ENCODE peak calls at places on chromosomes 2 and 18, in five cellular contexts. X is CD4-positive, CD25-positive, alpha-beta regulatory T cell; S is skeletal muscle cell; P is psoas muscle; F is stomach. R is an unnamed sample.

GRCh38 chr2:179686718-179687342 is 174.6 kb downstream of the ZNF385B start:
- DNase-seq in X (no peak), S (peak), P (no peak), F (no peak), R (no peak)

GRCh38 chr2:238597638-238598528 is 171.2 kb downstream of the ASB1 start:
- DNase-seq in X (no peak), S (no peak), P (no peak), F (no peak), R (no peak)

GRCh38 chr2:105237045-105237765 is 4.3 kb upstream of the GPR45 start:
- DNase-seq in X (no peak), S (no peak), P (no peak), F (no peak), R (no peak)

GRCh38 chr18:53886066-53886465 is 338.4 kb downstream of the MBD2 start:
- DNase-seq in X (no peak), S (no peak), P (no peak), F (no peak), R (no peak)

GRCh38 chr2:110657721-110658305 is 20.1 kb downstream of the BUB1 start:
- DNase-seq in X (peak), S (no peak), P (no peak), F (peak), R (no peak)

GRCh38 chr2:175855236-175855635 is 146.8 kb downstream of the LNPK start:
- DNase-seq in X (no peak), S (no peak), P (no peak), F (no peak), R (no peak)

GRCh38 chr2:136238214-136238551 is 120.2 kb upstream of the CXCR4 start:
- DNase-seq in X (no peak), S (no peak), P (no peak), F (no peak), R (no peak)

GRCh38 chr18:43587538-43588153 is 310.4 kb upstream of the SYT4 start:
- DNase-seq in X (no peak), S (peak), P (no peak), F (no peak), R (no peak)

GRCh38 chr2:39696838-39697237 is 31.1 kb downstream of the TMEM178A start:
- DNase-seq in X (no peak), S (peak), P (no peak), F (no peak), R (no peak)

GRCh38 chr2:70192516-70192915 is 1.7 kb upstream of the C2orf42 start:
- DNase-seq in X (no peak), S (no peak), P (no peak), F (no peak), R (no peak)

GRCh38 chr2:235535423-235536130 is 41.7 kb downstream of the AGAP1 start:
- DNase-seq in X (no peak), S (no peak), P (no peak), F (no peak), R (no peak)

GRCh38 chr18:58202406-58202730 is 158.3 kb downstream of the NEDD4L start:
- DNase-seq in X (no peak), S (no peak), P (no peak), F (no peak), R (no peak)

GRCh38 chr18:76495435-76496199 is 575 bp upstream of the ZNF516 start:
- DNase-seq in X (no peak), S (no peak), P (peak), F (no peak), R (no peak)

GRCh38 chr2:211756266-211756665 is 782.3 kb downstream of the ERBB4 start:
- DNase-seq in X (no peak), S (no peak), P (no peak), F (no peak), R (no peak)

GRCh38 chr2:238123218-238123971 is 15.1 kb upstream of the KLHL30 start:
- DNase-seq in X (no peak), S (no peak), P (no peak), F (no peak), R (no peak)

DNA sequence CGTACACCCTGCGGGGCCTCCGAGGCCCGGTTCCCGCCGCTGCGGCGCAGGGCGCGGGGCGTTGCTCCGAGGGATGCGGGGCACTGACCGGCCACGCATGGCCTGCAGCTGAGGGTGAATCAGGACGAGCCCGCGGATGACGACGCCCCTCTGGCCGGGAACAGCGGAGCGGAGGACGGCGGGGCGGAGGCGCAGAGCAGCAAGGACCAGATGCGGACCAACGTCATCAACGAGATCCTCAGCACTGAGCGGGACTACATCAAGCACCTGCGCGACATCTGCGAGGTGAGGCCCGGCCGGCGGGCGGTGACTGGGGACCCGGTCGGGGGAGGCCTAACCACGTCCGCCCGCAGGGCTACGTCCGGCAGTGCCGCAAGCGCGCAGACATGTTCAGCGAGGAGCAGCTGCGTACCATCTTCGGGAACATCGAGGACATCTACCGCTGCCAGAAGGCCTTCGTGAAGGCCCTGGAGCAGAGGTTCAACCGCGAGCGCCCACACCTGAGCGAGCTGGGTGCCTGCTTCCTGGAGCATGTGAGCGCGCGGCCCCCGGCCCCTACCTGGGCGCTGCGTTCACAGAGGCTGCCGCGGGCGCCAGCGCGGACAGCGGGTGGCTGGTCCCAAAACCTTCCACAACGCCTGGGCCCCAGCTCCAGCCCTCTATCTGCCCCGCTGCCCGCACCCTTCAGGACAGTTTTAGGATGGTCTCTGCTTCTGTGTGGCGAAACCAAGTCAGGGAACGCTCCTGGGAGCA is 53.2 kb downstream of the FAM168B start:
- DNase-seq in X (no peak), S (no peak), P (no peak), F (no peak), R (no peak)
- H3K4me3 ChIP-seq in X (no peak), S (peak), P (no peak), F (peak), R (no peak)

GRCh38 chr2:84888401-84889276 is 7.8 kb upstream of the TRABD2A start:
- DNase-seq in X (peak), S (peak), P (no peak), F (no peak), R (peak)
- H3K4me3 ChIP-seq in X (peak), S (no peak), P (peak), F (peak), R (peak)

GRCh38 chr2:36456227-36456788 is 100.7 kb downstream of the CRIM1 start:
- DNase-seq in X (no peak), S (no peak), P (peak), F (peak), R (no peak)
- H3K4me3 ChIP-seq in X (no peak), S (peak), P (no peak), F (no peak), R (no peak)

DNA sequence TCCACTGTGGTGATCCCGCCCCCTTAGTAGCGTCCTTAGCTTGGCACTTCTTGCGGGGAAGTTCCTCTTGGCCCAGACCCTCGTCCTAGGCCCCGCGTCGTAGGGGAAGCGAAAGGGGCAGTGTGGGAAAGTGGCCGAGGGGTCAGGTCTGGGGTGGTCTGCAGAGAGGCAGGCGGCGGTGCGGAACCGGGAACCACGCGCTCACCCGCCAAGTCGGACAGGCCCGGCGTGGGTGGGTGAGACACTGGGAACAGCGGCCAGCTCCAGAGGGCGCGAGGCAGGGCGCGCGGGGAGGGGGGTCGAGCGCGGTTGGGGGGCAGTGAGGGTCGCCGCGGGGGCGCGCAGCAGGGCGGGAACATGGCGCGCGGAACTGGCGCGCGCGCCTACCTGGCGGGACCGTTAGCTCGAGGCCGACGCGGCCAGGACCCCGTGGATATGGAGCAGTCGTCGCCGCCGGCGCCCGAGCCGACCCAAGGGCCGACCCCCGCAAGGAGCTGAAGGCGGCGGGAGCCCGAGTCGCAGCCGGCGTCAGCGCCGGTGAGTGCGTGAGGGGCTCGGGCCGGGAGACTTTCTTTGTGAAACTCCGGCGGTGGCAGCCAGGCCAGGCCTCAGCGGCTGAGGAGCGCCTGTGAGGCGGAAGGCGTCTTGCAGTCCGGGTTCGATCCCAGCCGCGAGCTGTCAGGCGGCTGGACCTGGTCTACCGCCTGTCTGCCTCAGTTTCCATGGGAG is 2896.7 kb upstream of the TEKT4 start:
- DNase-seq in X (no peak), S (no peak), P (no peak), F (no peak), R (no peak)
- H3K4me3 ChIP-seq in X (no peak), S (no peak), P (no peak), F (no peak), R (no peak)

GRCh38 chr2:100683231-100683630 is 120.4 kb downstream of the PDCL3 start:
- DNase-seq in X (no peak), S (no peak), P (no peak), F (no peak), R (no peak)
- H3K4me3 ChIP-seq in X (no peak), S (no peak), P (no peak), F (no peak), R (no peak)

GRCh38 chr18:70380915-70381896 is 92.4 kb downstream of the SOCS6 start:
- DNase-seq in X (no peak), S (no peak), P (no peak), F (no peak), R (no peak)
- H3K4me3 ChIP-seq in X (no peak), S (no peak), P (no peak), F (no peak), R (no peak)

DNA sequence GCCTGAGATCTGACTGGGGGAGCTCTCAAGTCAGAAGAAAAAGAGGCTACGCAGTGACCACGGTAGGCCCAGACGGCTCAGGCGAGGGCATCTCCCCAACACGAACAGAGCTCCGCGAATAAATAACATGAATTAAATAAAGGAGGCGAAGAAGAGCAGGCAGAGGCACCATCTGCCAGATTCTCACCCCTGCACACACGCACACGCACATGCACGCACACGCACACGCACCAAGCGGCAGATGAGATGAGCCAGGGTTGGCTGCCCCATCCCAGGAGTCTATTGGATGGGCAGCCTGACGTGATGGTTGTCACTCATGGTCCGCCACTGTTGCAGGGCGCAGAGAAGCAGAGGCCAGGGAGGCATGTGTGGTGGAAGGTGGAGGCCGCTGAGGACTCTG is 50.4 kb upstream of the ASXL2 start:
- DNase-seq in X (no peak), S (no peak), P (no peak), F (no peak), R (no peak)
- H3K4me3 ChIP-seq in X (no peak), S (no peak), P (no peak), F (no peak), R (no peak)

GRCh38 chr2:28981016-28981441 is at the start of gene TOGARAM2:
- DNase-seq in X (no peak), S (no peak), P (no peak), F (no peak), R (no peak)
- H3K4me3 ChIP-seq in X (no peak), S (no peak), P (no peak), F (no peak), R (no peak)

GRCh38 chr18:60331890-60332289 is 40.7 kb downstream of the MC4R start:
- DNase-seq in X (no peak), S (no peak), P (no peak), F (no peak), R (no peak)
- H3K4me3 ChIP-seq in X (no peak), S (no peak), P (no peak), F (no peak), R (no peak)

DNA sequence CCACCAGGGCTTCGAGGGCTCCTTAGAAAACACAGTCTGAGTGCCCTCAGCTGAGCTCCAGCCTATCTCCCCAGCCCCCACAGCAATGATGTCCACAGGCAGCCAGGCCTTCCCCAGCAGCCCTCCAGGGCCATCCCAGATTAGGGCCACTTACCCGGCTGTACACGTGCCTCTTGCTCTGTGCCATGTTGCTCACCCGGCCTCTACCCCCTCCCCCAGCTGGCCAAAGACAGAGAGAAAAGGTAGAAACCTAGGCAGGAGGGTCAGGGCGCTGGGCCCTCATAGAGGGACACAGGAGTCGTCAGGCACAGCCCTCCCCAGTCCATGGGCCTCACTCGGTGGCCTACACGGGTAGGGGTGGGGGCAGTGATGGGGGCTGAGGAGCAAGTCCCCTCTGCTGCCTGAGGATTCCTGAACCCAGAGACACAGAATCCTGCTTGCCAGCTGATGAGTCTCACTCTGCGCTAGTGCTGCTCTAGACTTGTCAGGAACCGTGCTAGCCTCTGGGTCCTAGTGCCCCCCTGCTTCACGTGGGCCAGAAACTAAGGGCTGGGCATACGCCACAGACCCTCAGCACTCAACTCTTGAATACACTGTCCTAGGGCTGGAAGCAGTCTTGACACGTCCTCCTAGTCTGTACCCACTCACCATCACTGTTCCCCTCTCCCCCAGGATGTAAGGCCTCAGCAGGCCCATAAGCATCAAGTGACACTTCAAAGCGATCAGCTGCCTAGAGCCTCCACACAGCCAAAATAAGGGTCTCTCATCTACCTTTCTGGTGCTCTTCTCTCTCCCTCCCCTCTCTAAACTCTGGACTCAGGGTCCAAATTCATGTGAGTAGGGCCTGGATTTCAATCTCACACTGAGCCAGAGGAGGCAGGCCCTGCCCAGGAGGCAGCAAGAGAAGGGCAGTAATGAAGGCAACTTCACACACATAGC is at the start of gene DCTN1:
- DNase-seq in X (no peak), S (no peak), P (peak), F (peak), R (no peak)
- H3K4me3 ChIP-seq in X (no peak), S (peak), P (peak), F (peak), R (no peak)